ENCODE peak calls at places on chromosome 20, in seven cellular contexts. One of them, this sample, is unnamed.

GRCh38 chr20:47710665-47711045 is 74.6 kb downstream of the SULF2 start:
- DNase-seq in upper lobe of right lung: no peak
- DNase-seq in kidney: peak
- DNase-seq in GM23338: no peak
- DNase-seq in heart right ventricle: no peak
- DNase-seq in WERI-Rb-1: no peak
- DNase-seq in osteocyte: no peak
- DNase-seq in this sample: no peak

GRCh38 chr20:64110411-64111068 is 3.2 kb upstream of the NPBWR2 start:
- DNase-seq in upper lobe of right lung: peak
- DNase-seq in kidney: peak
- DNase-seq in heart right ventricle: no peak
- DNase-seq in osteocyte: peak
- DNase-seq in GM23338: peak
- DNase-seq in WERI-Rb-1: no peak
- DNase-seq in this sample: peak

GRCh38 chr20:48813930-48814546 is 13.8 kb downstream of the PREX1 start:
- DNase-seq in heart right ventricle: no peak
- DNase-seq in WERI-Rb-1: no peak
- DNase-seq in upper lobe of right lung: no peak
- DNase-seq in kidney: no peak
- DNase-seq in osteocyte: no peak
- DNase-seq in GM23338: no peak
- DNase-seq in this sample: no peak

GRCh38 chr20:58420798-58421496 is 31.9 kb downstream of the VAPB start:
- DNase-seq in WERI-Rb-1: no peak
- DNase-seq in osteocyte: no peak
- DNase-seq in upper lobe of right lung: no peak
- DNase-seq in heart right ventricle: no peak
- DNase-seq in GM23338: no peak
- DNase-seq in kidney: no peak
- DNase-seq in this sample: no peak

GRCh38 chr20:48631114-48632016 is 196.4 kb downstream of the PREX1 start:
- DNase-seq in upper lobe of right lung: no peak
- DNase-seq in WERI-Rb-1: no peak
- DNase-seq in GM23338: no peak
- DNase-seq in kidney: peak
- DNase-seq in osteocyte: no peak
- DNase-seq in heart right ventricle: no peak
- DNase-seq in this sample: peak

GRCh38 chr20:1327827-1328679 is 886 bp downstream of the SDCBP2 start:
- DNase-seq in osteocyte: peak
- DNase-seq in GM23338: no peak
- DNase-seq in kidney: no peak
- DNase-seq in heart right ventricle: peak
- DNase-seq in upper lobe of right lung: no peak
- DNase-seq in WERI-Rb-1: no peak
- DNase-seq in this sample: no peak

GRCh38 chr20:25158043-25158442 is 37.5 kb upstream of the ENTPD6 start:
- DNase-seq in WERI-Rb-1: no peak
- DNase-seq in heart right ventricle: no peak
- DNase-seq in GM23338: no peak
- DNase-seq in kidney: no peak
- DNase-seq in upper lobe of right lung: no peak
- DNase-seq in osteocyte: no peak
- DNase-seq in this sample: no peak

GRCh38 chr20:32018269-32019155 is 8.3 kb downstream of the CCM2L start:
- DNase-seq in upper lobe of right lung: peak
- DNase-seq in GM23338: peak
- DNase-seq in WERI-Rb-1: peak
- DNase-seq in osteocyte: no peak
- DNase-seq in kidney: peak
- DNase-seq in heart right ventricle: peak
- DNase-seq in this sample: no peak

GRCh38 chr20:59802471-59803221 is 130.8 kb downstream of the SYCP2 start:
- DNase-seq in WERI-Rb-1: no peak
- DNase-seq in upper lobe of right lung: no peak
- DNase-seq in kidney: no peak
- DNase-seq in GM23338: no peak
- DNase-seq in heart right ventricle: no peak
- DNase-seq in osteocyte: peak
- DNase-seq in this sample: peak

GRCh38 chr20:50269111-50270033 is 78.7 kb downstream of the CEBPB start:
- DNase-seq in GM23338: no peak
- DNase-seq in osteocyte: no peak
- DNase-seq in heart right ventricle: no peak
- DNase-seq in upper lobe of right lung: no peak
- DNase-seq in kidney: no peak
- DNase-seq in WERI-Rb-1: no peak
- DNase-seq in this sample: no peak

DNA sequence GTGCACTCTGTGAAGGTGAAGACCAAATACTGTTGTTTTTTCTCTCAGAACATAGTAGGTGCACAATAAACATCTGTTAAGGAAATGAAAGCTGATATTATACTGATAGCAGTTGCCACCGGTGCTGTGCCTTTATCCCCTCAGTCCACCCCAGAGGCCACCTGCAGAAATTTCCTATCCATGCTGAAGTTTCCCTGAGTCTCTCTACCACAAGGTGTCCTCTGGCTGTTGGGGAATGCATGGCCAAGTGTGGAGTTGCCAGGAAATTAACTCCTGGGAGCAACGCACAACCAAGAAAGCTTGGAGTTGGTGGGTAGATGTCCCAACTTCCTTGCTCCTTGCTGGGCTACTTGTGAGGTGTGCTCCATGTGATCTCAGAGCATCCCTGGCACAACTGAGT is 114.2 kb downstream of the LAMP5 start:
- DNase-seq in kidney: no peak
- DNase-seq in heart right ventricle: no peak
- DNase-seq in WERI-Rb-1: no peak
- DNase-seq in upper lobe of right lung: no peak
- DNase-seq in GM23338: no peak
- DNase-seq in osteocyte: no peak
- DNase-seq in this sample: no peak
- TF ChIP-seq CTCF in kidney: no peak
- TF ChIP-seq CTCF in heart right ventricle: no peak
- TF ChIP-seq CTCF in WERI-Rb-1: no peak
- TF ChIP-seq CTCF in upper lobe of right lung: no peak
- TF ChIP-seq CTCF in GM23338: peak
- TF ChIP-seq CTCF in osteocyte: no peak
- TF ChIP-seq CTCF in this sample: no peak

GRCh38 chr20:4764805-4765204 is 43.1 kb downstream of the PRND start:
- DNase-seq in upper lobe of right lung: no peak
- DNase-seq in GM23338: no peak
- DNase-seq in WERI-Rb-1: no peak
- DNase-seq in osteocyte: no peak
- DNase-seq in heart right ventricle: no peak
- DNase-seq in kidney: no peak
- DNase-seq in this sample: no peak

GRCh38 chr20:4766631-4767030 is 44.9 kb downstream of the PRND start:
- DNase-seq in WERI-Rb-1: no peak
- DNase-seq in heart right ventricle: no peak
- DNase-seq in kidney: no peak
- DNase-seq in upper lobe of right lung: no peak
- DNase-seq in osteocyte: no peak
- DNase-seq in GM23338: no peak
- DNase-seq in this sample: no peak

GRCh38 chr20:4763261-4763660 is 41.6 kb downstream of the PRND start:
- DNase-seq in WERI-Rb-1: no peak
- DNase-seq in GM23338: no peak
- DNase-seq in kidney: no peak
- DNase-seq in osteocyte: no peak
- DNase-seq in heart right ventricle: no peak
- DNase-seq in upper lobe of right lung: no peak
- DNase-seq in this sample: no peak

GRCh38 chr20:4765681-4766080 is 44.0 kb downstream of the PRND start:
- DNase-seq in kidney: no peak
- DNase-seq in upper lobe of right lung: no peak
- DNase-seq in osteocyte: no peak
- DNase-seq in heart right ventricle: no peak
- DNase-seq in GM23338: no peak
- DNase-seq in WERI-Rb-1: no peak
- DNase-seq in this sample: no peak

DNA sequence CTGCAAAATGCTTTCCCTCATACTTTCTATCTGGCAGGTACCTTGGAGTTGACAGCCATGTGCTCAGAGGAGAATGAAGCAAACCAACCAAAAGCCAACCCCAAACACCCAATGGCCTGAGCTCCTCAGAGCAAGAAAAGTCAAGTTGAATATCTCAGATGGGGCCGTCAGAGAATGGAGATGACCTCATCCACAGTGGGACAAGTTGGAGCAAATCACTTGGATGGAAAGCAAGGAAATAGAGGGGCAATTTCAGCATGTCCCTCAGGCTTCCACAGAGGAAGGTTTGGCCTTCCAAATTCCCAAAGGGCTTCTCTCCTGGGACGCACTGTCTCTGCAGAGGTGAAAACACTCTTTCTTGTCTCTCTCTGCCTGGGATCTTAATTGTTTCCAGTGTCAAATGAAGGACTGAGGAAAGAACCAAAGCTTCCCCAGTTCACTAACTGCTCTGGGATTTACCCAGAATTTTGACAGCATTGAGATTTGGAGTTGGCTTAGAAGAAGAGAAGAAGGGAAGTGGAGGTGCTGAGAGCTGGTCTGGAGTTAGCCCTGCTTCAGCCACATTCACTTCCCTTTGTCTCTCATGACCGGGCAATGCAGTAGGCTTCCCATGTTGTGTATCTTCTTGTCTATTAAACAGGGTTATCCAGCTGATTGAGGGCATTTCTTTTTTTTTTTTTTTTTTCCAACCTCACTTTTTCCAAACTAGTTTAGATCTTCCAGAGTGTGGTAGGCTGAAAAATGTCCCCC is 42.2 kb downstream of the PRND start:
- DNase-seq in GM23338: no peak
- DNase-seq in kidney: no peak
- DNase-seq in upper lobe of right lung: no peak
- DNase-seq in heart right ventricle: no peak
- DNase-seq in WERI-Rb-1: no peak
- DNase-seq in osteocyte: peak
- DNase-seq in this sample: no peak
- TF ChIP-seq CTCF in GM23338: no peak
- TF ChIP-seq CTCF in kidney: no peak
- TF ChIP-seq CTCF in upper lobe of right lung: no peak
- TF ChIP-seq CTCF in heart right ventricle: no peak
- TF ChIP-seq CTCF in WERI-Rb-1: no peak
- TF ChIP-seq CTCF in osteocyte: no peak
- TF ChIP-seq CTCF in this sample: no peak

GRCh38 chr20:40120827-40121226 is 568.2 kb downstream of the MAFB start:
- DNase-seq in osteocyte: no peak
- DNase-seq in WERI-Rb-1: no peak
- DNase-seq in heart right ventricle: no peak
- DNase-seq in GM23338: no peak
- DNase-seq in upper lobe of right lung: no peak
- DNase-seq in kidney: no peak
- DNase-seq in this sample: no peak
- TF ChIP-seq CTCF in osteocyte: no peak
- TF ChIP-seq CTCF in WERI-Rb-1: no peak
- TF ChIP-seq CTCF in heart right ventricle: no peak
- TF ChIP-seq CTCF in GM23338: no peak
- TF ChIP-seq CTCF in upper lobe of right lung: no peak
- TF ChIP-seq CTCF in kidney: no peak
- TF ChIP-seq CTCF in this sample: no peak

DNA sequence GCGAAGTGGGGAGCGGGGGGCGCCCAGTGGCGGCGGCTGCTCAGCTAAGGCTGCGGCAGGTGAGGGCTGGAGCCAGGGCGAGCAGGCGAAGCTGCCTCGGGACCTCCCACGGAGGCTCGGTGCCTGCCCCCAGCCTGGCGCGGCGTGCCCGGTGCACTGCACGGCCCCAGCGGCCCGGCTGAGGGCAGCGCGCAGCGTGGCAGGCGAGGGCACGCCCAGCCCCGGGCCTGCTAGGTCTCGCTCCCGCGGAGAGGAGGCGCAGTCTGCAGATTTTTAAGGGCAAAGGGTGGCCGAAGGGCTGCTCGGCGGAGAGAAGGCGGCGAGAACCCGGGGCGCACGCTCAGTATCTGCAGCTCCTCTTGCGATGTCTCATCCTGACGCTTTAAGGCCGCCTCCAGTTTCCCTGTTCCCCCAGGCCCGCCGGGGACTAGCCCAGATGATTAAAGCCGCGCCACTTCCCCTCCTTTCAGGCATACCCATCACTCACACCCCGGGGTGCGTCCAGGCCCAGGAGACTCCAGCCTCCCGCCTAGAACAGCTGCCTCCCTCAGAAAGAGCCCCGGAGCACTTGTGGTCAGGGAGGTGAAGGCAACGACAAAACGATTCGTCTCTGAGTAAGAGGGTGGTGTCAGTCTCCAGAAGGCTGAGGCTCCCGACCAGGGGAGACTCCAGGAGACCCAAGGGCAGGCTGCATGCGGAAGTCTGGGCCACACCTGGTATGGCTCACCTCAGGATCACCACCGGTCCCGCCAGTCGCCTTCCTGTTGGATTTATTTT is at the start of gene FERMT1:
- DNase-seq in WERI-Rb-1: peak
- DNase-seq in heart right ventricle: peak
- DNase-seq in kidney: peak
- DNase-seq in osteocyte: peak
- DNase-seq in upper lobe of right lung: peak
- DNase-seq in GM23338: peak
- DNase-seq in this sample: no peak
- TF ChIP-seq CTCF in WERI-Rb-1: no peak
- TF ChIP-seq CTCF in heart right ventricle: no peak
- TF ChIP-seq CTCF in kidney: peak
- TF ChIP-seq CTCF in osteocyte: no peak
- TF ChIP-seq CTCF in upper lobe of right lung: peak
- TF ChIP-seq CTCF in GM23338: no peak
- TF ChIP-seq CTCF in this sample: peak

GRCh38 chr20:62162765-62163484 is 19.4 kb downstream of the SS18L1 start:
- DNase-seq in upper lobe of right lung: no peak
- DNase-seq in osteocyte: no peak
- DNase-seq in kidney: no peak
- DNase-seq in WERI-Rb-1: no peak
- DNase-seq in heart right ventricle: no peak
- DNase-seq in GM23338: no peak
- DNase-seq in this sample: no peak

GRCh38 chr20:62163986-62164762 is 18.7 kb upstream of the MTG2 start:
- DNase-seq in WERI-Rb-1: no peak
- DNase-seq in heart right ventricle: no peak
- DNase-seq in GM23338: no peak
- DNase-seq in upper lobe of right lung: no peak
- DNase-seq in kidney: no peak
- DNase-seq in osteocyte: no peak
- DNase-seq in this sample: no peak

GRCh38 chr20:62164879-62165761 is 17.7 kb upstream of the MTG2 start:
- DNase-seq in kidney: no peak
- DNase-seq in osteocyte: no peak
- DNase-seq in heart right ventricle: no peak
- DNase-seq in upper lobe of right lung: no peak
- DNase-seq in GM23338: no peak
- DNase-seq in WERI-Rb-1: no peak
- DNase-seq in this sample: no peak

GRCh38 chr20:62161347-62161746 is 17.8 kb downstream of the SS18L1 start:
- DNase-seq in osteocyte: no peak
- DNase-seq in GM23338: no peak
- DNase-seq in WERI-Rb-1: no peak
- DNase-seq in upper lobe of right lung: no peak
- DNase-seq in kidney: no peak
- DNase-seq in heart right ventricle: no peak
- DNase-seq in this sample: no peak

DNA sequence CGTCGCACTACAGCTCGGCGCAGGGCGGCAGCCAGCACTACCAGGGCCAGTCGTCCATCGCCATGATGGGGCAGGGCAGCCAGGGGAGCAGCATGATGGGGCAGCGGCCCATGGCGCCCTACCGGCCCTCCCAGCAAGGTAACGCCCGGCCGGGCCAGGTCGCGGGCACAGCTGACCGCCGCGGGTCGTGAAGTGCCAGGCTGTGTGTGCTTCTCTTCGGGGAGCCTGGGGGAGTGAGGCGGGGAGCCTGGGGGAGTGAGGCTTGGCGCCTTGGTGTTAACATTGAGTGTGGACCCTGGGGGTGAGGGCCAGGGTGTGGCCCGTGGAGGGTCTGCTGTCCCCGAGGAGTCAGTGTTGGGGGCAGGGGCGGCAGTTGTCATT is 19.4 kb upstream of the MTG2 start:
- DNase-seq in upper lobe of right lung: no peak
- DNase-seq in heart right ventricle: no peak
- DNase-seq in WERI-Rb-1: no peak
- DNase-seq in osteocyte: no peak
- DNase-seq in kidney: no peak
- DNase-seq in GM23338: no peak
- DNase-seq in this sample: no peak
- TF ChIP-seq CTCF in upper lobe of right lung: no peak
- TF ChIP-seq CTCF in heart right ventricle: no peak
- TF ChIP-seq CTCF in WERI-Rb-1: no peak
- TF ChIP-seq CTCF in osteocyte: no peak
- TF ChIP-seq CTCF in kidney: no peak
- TF ChIP-seq CTCF in GM23338: no peak
- TF ChIP-seq CTCF in this sample: no peak

This sample was measured in chondrocyte.